ENCODE peak calls at places on chromosomes 3 and 15, in ten cellular contexts. M is NCI-H1417, Y is DMS79 treated with DMSO at 0.1 percent for 48 hours, H is iris pigment epithelial cell, Q is hippocampal formation, I is COR-L47, D is HuH-7, K is nucleus accumbens, S is NCI-H2029, F is heart left ventricle. G is an unnamed sample.

GRCh38 chr3:86934851-86935250 is 56.1 kb downstream of the VGLL3 start:
- DNase-seq in D (no peak), F (no peak), S (no peak), I (no peak), K (no peak), H (peak; percentile 57), M (no peak), Q (no peak), Y (no peak), G (no peak)

GRCh38 chr3:152252750-152253149 is 16.0 kb upstream of the MBNL1 start:
- DNase-seq in S (no peak), F (no peak), Q (no peak), D (no peak), H (no peak), K (no peak), M (no peak), Y (no peak), I (no peak), G (no peak)

GRCh38 chr3:80734483-80734882 is 966.7 kb upstream of the ROBO1 start:
- DNase-seq in F (no peak), K (no peak), S (no peak), Y (no peak), Q (no peak), M (no peak), D (no peak), I (no peak), H (no peak), G (no peak)

GRCh38 chr15:93055211-93055763 is 33.7 kb downstream of the RGMA start:
- DNase-seq in M (no peak), Q (no peak), D (no peak), F (no peak), I (no peak), H (no peak), K (no peak), S (no peak), Y (no peak), G (no peak)

GRCh38 chr3:66035763-66036477 is 2.8 kb downstream of the MAGI1 start:
- DNase-seq in K (no peak), I (no peak), D (no peak), Y (no peak), Q (no peak), S (no peak), F (no peak), M (no peak), H (peak; percentile 31), G (peak; percentile 17)

GRCh38 chr3:23270423-23270822 is 67.3 kb downstream of the UBE2E2 start:
- DNase-seq in H (no peak), S (no peak), K (no peak), F (no peak), M (no peak), I (no peak), D (no peak), Y (no peak), Q (no peak), G (no peak)

GRCh38 chr3:168094877-168095610 is 680 bp downstream of the GOLIM4 start:
- DNase-seq in M (peak; percentile 97), H (peak; percentile 68), D (peak; percentile 38), Q (peak; percentile 63), K (no peak), Y (peak; percentile 5), S (no peak), I (peak; percentile 86), F (peak; percentile 82), G (peak; percentile 77)

GRCh38 chr3:188624384-188624783 is 470.4 kb downstream of the LPP start:
- DNase-seq in K (no peak), Q (peak; percentile 7), H (peak; percentile 49), I (no peak), S (no peak), M (no peak), D (no peak), F (no peak), Y (no peak), G (no peak)

GRCh38 chr3:128799650-128800049 is 73.7 kb downstream of the RAB7A start:
- DNase-seq in F (no peak), S (no peak), Y (no peak), Q (no peak), H (no peak), D (no peak), K (no peak), M (no peak), I (no peak), G (no peak)

GRCh38 chr3:9498781-9499180 is 54.8 kb downstream of the LHFPL4 start:
- DNase-seq in M (no peak), H (no peak), S (no peak), K (no peak), F (no peak), Q (no peak), D (no peak), I (no peak), Y (no peak), G (no peak)